ENCODE peak calls at places on chromosome 6, in four cellular contexts. W, C, R and F are unnamed samples.

GRCh38 chr6:126633362-126633761 is 293.4 kb downstream of the CENPW start:
- DNase-seq in W (no peak), C (no peak), R (no peak), F (no peak)

GRCh38 chr6:32692019-32692418 is 25.6 kb upstream of the HLA-DQB1 start:
- DNase-seq in W (peak), C (peak), R (peak), F (no peak)

GRCh38 chr6:81736428-81736827 is 16.1 kb downstream of the TENT5A start:
- DNase-seq in W (no peak), C (no peak), R (no peak), F (no peak)

GRCh38 chr6:157647261-157647915 is 175.7 kb upstream of the SNX9 start:
- DNase-seq in W (no peak), C (no peak), R (no peak), F (no peak)

GRCh38 chr6:125797934-125798444 is 7.2 kb downstream of the NCOA7 start:
- DNase-seq in W (no peak), C (no peak), R (no peak), F (no peak)

GRCh38 chr6:151004415-151005024 is 139.0 kb downstream of the MTHFD1L start:
- DNase-seq in W (no peak), C (peak), R (no peak), F (no peak)

GRCh38 chr6:3962897-3963296 is 113.7 kb downstream of the FAM50B start:
- DNase-seq in W (no peak), C (no peak), R (no peak), F (no peak)

GRCh38 chr6:37141291-37142046 is 28.5 kb upstream of the PIM1 start:
- DNase-seq in W (no peak), C (no peak), R (no peak), F (peak)

GRCh38 chr6:161561938-161562337 is 288.1 kb upstream of the AGPAT4 start:
- DNase-seq in W (no peak), C (no peak), R (no peak), F (no peak)

GRCh38 chr6:36247691-36248090 is 22.2 kb upstream of the PNPLA1 start:
- DNase-seq in W (no peak), C (no peak), R (no peak), F (no peak)

GRCh38 chr6:144447487-144447886 is 162.4 kb downstream of the UTRN start:
- DNase-seq in W (no peak), C (no peak), R (no peak), F (no peak)

GRCh38 chr6:93416575-93417420 is 2.6 kb downstream of the EPHA7 start:
- DNase-seq in W (no peak), C (no peak), R (no peak), F (peak)

GRCh38 chr6:141169419-141169818 is 963.3 kb upstream of the GJE1 start:
- DNase-seq in W (no peak), C (no peak), R (no peak), F (no peak)

GRCh38 chr6:162871966-162872365 is 144.2 kb downstream of the PACRG start:
- DNase-seq in W (no peak), C (no peak), R (no peak), F (no peak)

GRCh38 chr6:114824409-114824808 is 481.6 kb upstream of the HS3ST5 start:
- DNase-seq in W (no peak), C (no peak), R (no peak), F (no peak)

GRCh38 chr6:84408028-84408427 is 180.6 kb upstream of the CEP162 start:
- DNase-seq in W (no peak), C (no peak), R (no peak), F (no peak)

GRCh38 chr6:23823421-23823820 is 302.6 kb upstream of the NRSN1 start:
- DNase-seq in W (no peak), C (peak), R (no peak), F (no peak)

GRCh38 chr6:67630146-67630545 is 1004.9 kb upstream of the ADGRB3 start:
- DNase-seq in W (no peak), C (no peak), R (peak), F (no peak)

GRCh38 chr6:116400376-116400775 is 29.6 kb downstream of the DSE start:
- DNase-seq in W (no peak), C (no peak), R (no peak), F (no peak)

GRCh38 chr6:24630861-24631505 is 15.0 kb downstream of the KIAA0319 start:
- DNase-seq in W (no peak), C (no peak), R (no peak), F (no peak)

GRCh38 chr6:159100789-159101182 is 56.0 kb upstream of the TAGAP start:
- DNase-seq in W (no peak), C (peak), R (no peak), F (no peak)

GRCh38 chr6:166412911-166413384 is 30.2 kb upstream of the MPC1 start:
- DNase-seq in W (no peak), C (no peak), R (no peak), F (no peak)

GRCh38 chr6:24064106-24064505 is 61.9 kb upstream of the NRSN1 start:
- DNase-seq in W (no peak), C (peak), R (peak), F (peak)

GRCh38 chr6:167906899-167907298 is 80.2 kb downstream of the AFDN start:
- DNase-seq in W (no peak), C (no peak), R (no peak), F (no peak)

GRCh38 chr6:130161627-130162404 is 60.9 kb downstream of the SAMD3 start:
- DNase-seq in W (no peak), C (no peak), R (no peak), F (no peak)

GRCh38 chr6:157688960-157689599 is 134.0 kb upstream of the SNX9 start:
- DNase-seq in W (no peak), C (no peak), R (peak), F (peak)

GRCh38 chr6:142296975-142297604 is 4.7 kb upstream of the ADGRG6 start:
- DNase-seq in W (no peak), C (peak), R (no peak), F (no peak)

GRCh38 chr6:12504325-12504966 is 212.1 kb upstream of the PHACTR1 start:
- DNase-seq in W (peak), C (peak), R (peak), F (peak)

GRCh38 chr6:29631860-29632731 is 887 bp downstream of the GABBR1 start:
- DNase-seq in W (no peak), C (no peak), R (peak), F (peak)

GRCh38 chr6:146194434-146194833 is 165.6 kb downstream of the GRM1 start:
- DNase-seq in W (no peak), C (no peak), R (no peak), F (no peak)

GRCh38 chr6:166202321-166202733 is 34.7 kb upstream of the TBXT start:
- DNase-seq in W (peak), C (no peak), R (peak), F (no peak)

GRCh38 chr6:48037946-48038345 is 73.1 kb downstream of the PTCHD4 start:
- DNase-seq in W (no peak), C (no peak), R (no peak), F (no peak)
- TF ChIP-seq SP1 in W (no peak), C (no peak), R (no peak), F (no peak)

GRCh38 chr6:128889870-128890269 is 6.9 kb downstream of the LAMA2 start:
- DNase-seq in W (no peak), C (no peak), R (no peak), F (no peak)

GRCh38 chr6:128882560-128882959 is 378 bp upstream of the LAMA2 start:
- DNase-seq in W (no peak), C (no peak), R (no peak), F (no peak)

GRCh38 chr6:128888444-128889175 is 5.7 kb downstream of the LAMA2 start:
- DNase-seq in W (no peak), C (no peak), R (no peak), F (no peak)

GRCh38 chr6:128882991-128883571 is at the start of gene LAMA2:
- DNase-seq in W (no peak), C (peak), R (no peak), F (peak)

DNA sequence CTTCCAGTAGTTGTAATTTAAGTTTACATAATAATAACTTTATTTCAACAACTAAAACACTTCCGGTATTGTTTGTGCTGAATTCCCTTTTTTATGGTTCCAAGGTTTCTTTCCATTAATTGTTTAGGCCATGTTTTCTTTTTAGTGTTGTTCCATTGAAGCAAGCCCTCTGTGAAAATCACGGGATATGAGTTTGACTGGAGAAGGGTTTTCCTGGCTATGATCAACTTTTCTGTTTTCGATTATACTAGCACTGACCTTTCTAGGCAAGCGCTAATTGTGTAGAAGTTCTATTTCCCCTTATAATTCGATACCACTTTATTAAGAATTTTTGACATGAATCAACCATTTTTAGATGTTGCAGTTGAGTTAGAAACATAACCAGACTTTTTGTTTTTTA is 2.4 kb downstream of the LAMA2 start:
- DNase-seq in W (no peak), C (no peak), R (no peak), F (no peak)
- TF ChIP-seq CREM in W (no peak), C (no peak), R (no peak), F (no peak)

GRCh38 chr6:135992739-135993138 is 141.2 kb downstream of the PDE7B start:
- DNase-seq in W (no peak), C (no peak), R (no peak), F (no peak)

GRCh38 chr6:135995160-135995898 is 143.8 kb downstream of the PDE7B start:
- DNase-seq in W (no peak), C (no peak), R (no peak), F (no peak)

GRCh38 chr6:135999393-135999792 is 147.9 kb downstream of the PDE7B start:
- DNase-seq in W (no peak), C (no peak), R (no peak), F (no peak)

GRCh38 chr6:135993321-135993720 is 141.8 kb downstream of the PDE7B start:
- DNase-seq in W (no peak), C (no peak), R (no peak), F (no peak)

DNA sequence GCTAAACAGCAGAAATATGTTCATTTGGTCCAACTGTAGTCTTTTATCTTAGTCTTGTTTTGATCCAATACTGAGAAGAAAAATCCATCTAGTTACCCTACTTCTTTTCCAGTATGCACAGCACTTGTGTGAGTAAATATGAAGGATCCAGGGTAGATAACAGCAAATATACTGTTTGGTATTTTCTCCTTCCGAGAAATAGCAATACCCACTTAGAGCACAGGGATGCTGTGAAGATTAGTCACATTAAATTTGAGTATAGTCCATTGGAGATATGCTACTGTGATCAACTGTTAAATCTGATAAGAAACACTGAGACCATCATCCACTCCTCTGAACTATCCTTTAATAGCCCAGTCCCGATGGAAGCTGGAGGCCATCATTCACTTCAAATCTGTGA is 145.2 kb downstream of the PDE7B start:
- DNase-seq in W (no peak), C (no peak), R (no peak), F (no peak)
- TF ChIP-seq NR2C2 in W (no peak), C (no peak), R (no peak), F (no peak)

GRCh38 chr6:80636689-80637088 is 530.2 kb downstream of the BCKDHB start:
- DNase-seq in W (no peak), C (no peak), R (no peak), F (no peak)
- TF ChIP-seq SP1 in W (no peak), C (no peak), R (no peak), F (no peak)

GRCh38 chr6:119116712-119117281 is 38.3 kb upstream of the FAM184A start:
- DNase-seq in W (no peak), C (no peak), R (peak), F (peak)

GRCh38 chr6:119121367-119121766 is 42.9 kb upstream of the FAM184A start:
- DNase-seq in W (no peak), C (no peak), R (no peak), F (no peak)

GRCh38 chr6:119124079-119124824 is 45.8 kb upstream of the FAM184A start:
- DNase-seq in W (no peak), C (no peak), R (no peak), F (no peak)

GRCh38 chr6:119119989-119120388 is 41.5 kb upstream of the FAM184A start:
- DNase-seq in W (no peak), C (no peak), R (no peak), F (no peak)
- TF ChIP-seq CREM in W (no peak), C (no peak), R (no peak), F (no peak)

GRCh38 chr6:147390909-147391536 is 117.5 kb upstream of the SAMD5 start:
- DNase-seq in W (no peak), C (peak), R (peak), F (no peak)
- TF ChIP-seq NR2C2 in W (no peak), C (no peak), R (no peak), F (no peak)